ENCODE peak calls at places on chromosomes 11 and 22, in seven cellular contexts. D is H1, M is mesendoderm, Y is IMR-90, V is H9, I is trophoblast cell, X is neuronal stem cell. B is an unnamed sample.

GRCh38 chr11:108364159-108364558 is 103.2 kb downstream of the C11orf65 start:
- DNase-seq in X (no peak), M (no peak), D (no peak), Y (peak), V (no peak), I (no peak), B (peak)

GRCh38 chr22:46941958-46942815 is 179.7 kb downstream of the TBC1D22A start:
- DNase-seq in Y (peak), X (no peak), I (peak), M (no peak), D (peak), V (no peak), B (no peak)

GRCh38 chr22:42180349-42180842 is 49.8 kb upstream of the CYP2D6 start:
- DNase-seq in D (no peak), M (no peak), V (no peak), X (no peak), Y (peak), I (no peak), B (no peak)

GRCh38 chr11:65391007-65391406 is 4.6 kb downstream of the FRMD8 start:
- DNase-seq in V (no peak), I (no peak), Y (peak), M (peak), D (no peak), X (no peak), B (peak)

GRCh38 chr11:69267395-69267805 is 26.6 kb upstream of the MYEOV start:
- DNase-seq in M (no peak), I (no peak), D (no peak), V (no peak), Y (no peak), X (no peak), B (no peak)

GRCh38 chr11:36441610-36442208 is 68.4 kb downstream of the TRAF6 start:
- DNase-seq in M (no peak), X (no peak), Y (no peak), D (no peak), I (no peak), V (no peak), B (no peak)

GRCh38 chr22:41445171-41446056 is 1.2 kb downstream of the TOB2 start:
- DNase-seq in Y (no peak), I (no peak), M (peak), X (peak), D (peak), V (peak), B (peak)

GRCh38 chr11:4704054-4704789 is at the start of gene MMP26:
- DNase-seq in Y (no peak), I (no peak), D (peak), X (no peak), M (peak), V (peak), B (peak)

GRCh38 chr11:3226846-3227567 is 5.2 kb downstream of the MRGPRE start:
- DNase-seq in V (no peak), X (no peak), M (no peak), Y (no peak), D (no peak), I (no peak), B (no peak)

GRCh38 chr22:45636668-45637067 is 35.0 kb upstream of the ATXN10 start:
- DNase-seq in Y (no peak), M (no peak), V (no peak), D (no peak), X (no peak), I (no peak), B (no peak)

GRCh38 chr11:5285703-5286102 is 16.0 kb upstream of the HBE1 start:
- DNase-seq in Y (no peak), M (no peak), I (no peak), V (no peak), X (no peak), D (no peak), B (no peak)

GRCh38 chr11:88579466-88579865 is 241.9 kb upstream of the CTSC start:
- DNase-seq in I (no peak), M (peak), Y (no peak), V (no peak), X (no peak), D (no peak), B (no peak)

GRCh38 chr11:46006418-46007070 is 84.1 kb downstream of the LARGE2 start:
- DNase-seq in D (no peak), Y (peak), V (no peak), M (peak), X (peak), I (peak), B (peak)

GRCh38 chr11:119616586-119617342 is 112.2 kb downstream of the NECTIN1 start:
- DNase-seq in M (peak), D (no peak), X (no peak), Y (no peak), V (no peak), I (no peak), B (no peak)

GRCh38 chr22:35582861-35583670 is 34.1 kb downstream of the MB start:
- DNase-seq in I (no peak), M (peak), D (peak), Y (peak), V (peak), X (peak), B (peak)

GRCh38 chr22:17817079-17817478 is 42.8 kb upstream of the BID start:
- DNase-seq in X (no peak), V (no peak), Y (no peak), M (no peak), I (no peak), D (no peak), B (no peak)

GRCh38 chr11:12743834-12744449 is 69.7 kb downstream of the TEAD1 start:
- DNase-seq in D (no peak), I (no peak), Y (no peak), X (no peak), V (no peak), M (no peak), B (no peak)

GRCh38 chr22:50599816-50600454 is 658 bp upstream of the MAPK8IP2 start:
- DNase-seq in X (peak), V (peak), M (peak), D (peak), Y (no peak), I (peak), B (peak)

GRCh38 chr11:113884361-113884836 is 9.0 kb upstream of the USP28 start:
- DNase-seq in Y (peak), I (peak), M (peak), X (no peak), D (peak), V (peak), B (peak)

GRCh38 chr11:10809373-10810199 is 860 bp upstream of the EIF4G2 start:
- DNase-seq in M (peak), Y (peak), V (peak), X (peak), I (peak), D (peak), B (peak)

GRCh38 chr11:64848779-64849599 is 4.5 kb upstream of the CDC42BPG start:
- DNase-seq in M (peak), V (peak), I (no peak), Y (no peak), D (peak), X (no peak), B (no peak)

GRCh38 chr22:24994070-24994763 is 41.7 kb downstream of the KIAA1671 start:
- DNase-seq in D (no peak), I (peak), Y (no peak), X (no peak), V (peak), M (peak), B (peak)

GRCh38 chr11:73363147-73363546 is 13.1 kb upstream of the RELT start:
- DNase-seq in Y (no peak), I (no peak), V (no peak), M (no peak), D (no peak), X (no peak), B (no peak)
- H2AK5ac ChIP-seq in Y (no peak), I (no peak), V (no peak), M (no peak), D (no peak), X (peak), B (no peak)

DNA sequence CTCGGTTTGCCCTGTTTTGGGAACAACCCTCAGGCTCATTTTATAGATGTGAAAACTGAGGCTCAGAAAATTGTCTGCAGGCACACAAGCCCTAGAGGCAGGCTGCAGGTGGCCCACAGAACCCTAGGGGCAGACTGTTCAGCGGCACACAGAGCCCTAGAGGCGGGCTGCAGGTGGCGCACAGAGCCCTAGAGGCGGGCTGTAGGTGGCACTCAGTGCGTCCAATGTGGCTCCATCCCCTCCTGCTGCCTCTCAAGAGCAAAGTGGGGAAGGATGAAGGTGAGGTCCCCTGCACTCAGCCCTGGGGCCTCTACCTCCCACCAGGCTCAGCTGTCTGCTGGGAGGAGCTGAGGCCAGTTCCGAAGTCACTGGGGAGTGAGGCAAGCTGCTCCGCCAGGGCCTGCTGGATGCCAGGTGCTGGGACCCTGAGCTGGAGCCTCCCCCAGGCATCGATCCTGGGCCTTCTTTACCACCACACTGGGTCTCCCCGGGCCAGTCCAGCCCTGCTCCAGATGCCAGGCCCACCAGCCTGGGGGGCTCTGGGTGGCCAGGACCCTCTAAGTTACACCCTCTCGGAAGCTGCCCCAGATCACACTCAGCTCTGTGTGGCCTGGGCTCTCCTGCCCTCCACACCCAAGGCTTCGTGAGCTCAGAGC is 2.3 kb downstream of the ACY3 start:
- DNase-seq in I (peak), D (peak), X (no peak), V (peak), Y (no peak), M (peak), B (no peak)
- H2AK5ac ChIP-seq in I (no peak), D (no peak), X (peak), V (no peak), Y (no peak), M (no peak), B (no peak)

DNA sequence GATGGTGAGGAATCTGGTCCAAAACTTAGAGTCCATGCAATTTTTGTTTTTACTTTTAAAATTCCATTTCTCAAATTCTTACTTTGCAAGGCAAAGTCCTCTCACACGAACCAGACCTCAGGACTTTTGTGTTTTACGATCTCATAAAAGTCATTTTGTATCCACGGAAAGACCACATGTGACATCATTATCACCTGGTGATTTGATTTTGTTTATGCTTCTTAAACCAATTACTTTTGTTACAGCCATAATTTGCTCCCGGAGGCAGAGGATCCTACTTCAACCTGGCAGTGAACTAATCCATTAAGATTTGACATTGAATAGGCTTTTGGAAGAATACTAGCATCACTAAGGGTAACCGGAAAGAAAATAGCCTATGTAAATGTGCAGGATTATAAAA is 843.8 kb upstream of the CHORDC1 start:
- DNase-seq in D (no peak), M (no peak), V (no peak), Y (no peak), I (no peak), X (no peak), B (no peak)
- H2AK5ac ChIP-seq in D (no peak), M (no peak), V (no peak), Y (no peak), I (no peak), X (no peak), B (no peak)

DNA sequence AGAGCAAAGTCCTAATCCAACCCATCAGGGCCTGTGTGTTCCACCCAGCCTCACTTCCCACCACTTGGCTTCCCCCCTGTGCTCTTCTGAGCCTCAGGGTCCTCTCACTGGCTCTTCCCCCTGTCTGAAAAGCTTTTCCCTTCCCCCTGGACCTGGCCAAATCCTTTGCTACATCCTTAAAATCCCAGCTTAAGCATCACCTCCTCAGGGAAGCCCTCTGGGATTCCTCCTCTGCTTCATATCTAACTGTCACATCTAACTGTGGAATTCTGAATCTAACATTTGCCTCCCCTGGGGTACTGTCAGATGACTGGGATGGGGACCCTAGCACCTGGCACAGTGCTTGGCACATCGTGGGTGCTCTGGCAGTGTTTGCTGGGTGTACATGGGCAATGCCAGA is 985 bp downstream of the CACNA1I start:
- DNase-seq in V (no peak), Y (no peak), D (no peak), X (no peak), I (no peak), M (no peak), B (no peak)
- H2AK5ac ChIP-seq in V (no peak), Y (no peak), D (no peak), X (no peak), I (no peak), M (no peak), B (no peak)

GRCh38 chr11:76245720-76246119 is 39.4 kb upstream of the WNT11 start:
- DNase-seq in Y (no peak), D (no peak), I (no peak), M (no peak), X (no peak), V (no peak), B (no peak)
- H2AK5ac ChIP-seq in Y (no peak), D (no peak), I (no peak), M (no peak), X (no peak), V (no peak), B (no peak)

GRCh38 chr11:19587979-19588378 is 124.7 kb upstream of the NAV2 start:
- DNase-seq in X (no peak), I (no peak), M (no peak), Y (no peak), V (no peak), D (no peak), B (no peak)
- H2AK5ac ChIP-seq in X (no peak), I (no peak), M (no peak), Y (no peak), V (no peak), D (no peak), B (no peak)

B was measured in mesenchymal stem cell.